ENCODE peak calls at places on chromosome 21, in seven cellular contexts. W is NCI-H1105 treated with DMSO at 0.1 percent for 48 hours; L is activated T-cell treated with anti-CD3 and anti-CD28 coated beads, Interleukin-2, amount 50 U/mL, for 72 hours; U is epithelial cell of esophagus; V is fibroblast of the aortic adventitia; J is stimulated activated CD4-positive, alpha-beta T cell treated with anti-CD3 and anti-CD28 coated beads, Interleukin-15, amount 100 ng/mL, for 24 hours; P is A549. X is an unnamed sample.

GRCh38 chr21:42125571-42126544 is 54.7 kb downstream of the UMODL1 start:
- DNase-seq in L (peak; percentile 14), V (peak; percentile 33), U (peak; percentile 41), P (no peak), W (no peak), J (no peak), X (peak; percentile 47)

GRCh38 chr21:39430016-39430415 is 15.6 kb downstream of the LCA5L start:
- DNase-seq in W (no peak), V (no peak), U (no peak), L (no peak), J (no peak), P (no peak), X (no peak)

GRCh38 chr21:31098576-31099005 is 60.3 kb upstream of the KRTAP19-8 start:
- DNase-seq in J (peak; percentile 81), W (peak; percentile 64), L (peak; percentile 75), U (peak; percentile 65), V (peak; percentile 61), P (no peak), X (peak; percentile 70)

GRCh38 chr21:35048183-35048601 is 910 bp downstream of the RUNX1 start:
- DNase-seq in W (no peak), U (peak; percentile 16), P (no peak), L (peak; percentile 44), J (peak; percentile 49), V (no peak), X (no peak)

GRCh38 chr21:14889080-14889805 is 175.6 kb downstream of the NRIP1 start:
- DNase-seq in V (peak; percentile 74), P (no peak), W (no peak), U (peak; percentile 49), L (no peak), J (no peak), X (peak; percentile 95)

GRCh38 chr21:18369115-18369514 is 34.5 kb downstream of the TMPRSS15 start:
- DNase-seq in P (no peak), V (peak; percentile 4), L (no peak), W (peak; percentile 32), J (no peak), U (peak; percentile 1), X (no peak)

GRCh38 chr21:40049031-40049958 is 182.1 kb downstream of the PCP4 start:
- DNase-seq in W (peak; percentile 72), L (no peak), U (peak; percentile 74), J (peak; percentile 3), V (no peak), P (no peak), X (peak; percentile 19)

GRCh38 chr21:42671778-42672593 is 18.6 kb downstream of the PDE9A start:
- DNase-seq in U (peak; percentile 42), L (peak; percentile 44), V (no peak), J (no peak), P (no peak), W (peak; percentile 70), X (no peak)

GRCh38 chr21:25361097-25361496 is 246.2 kb downstream of the MRPL39 start:
- DNase-seq in W (no peak), J (no peak), U (no peak), P (no peak), V (no peak), L (no peak), X (no peak)

GRCh38 chr21:46161180-46161799 is 5.9 kb upstream of the FTCD start:
- DNase-seq in U (peak; percentile 13), W (no peak), P (no peak), V (no peak), J (peak; percentile 2), L (no peak), X (no peak)

GRCh38 chr21:36694041-36694515 is 4.8 kb upstream of the SIM2 start:
- DNase-seq in L (no peak), U (no peak), V (peak; percentile 35), J (no peak), P (no peak), W (no peak), X (no peak)

GRCh38 chr21:45432575-45433255 is 27.8 kb downstream of the COL18A1 start:
- DNase-seq in W (no peak), L (no peak), P (no peak), U (no peak), J (no peak), V (peak; percentile 63), X (no peak)

GRCh38 chr21:36688324-36688723 is 10.6 kb upstream of the SIM2 start:
- DNase-seq in J (no peak), P (no peak), V (no peak), L (no peak), W (no peak), U (no peak), X (no peak)

GRCh38 chr21:39976805-39977204 is 109.6 kb downstream of the PCP4 start:
- DNase-seq in P (no peak), V (no peak), W (no peak), U (no peak), L (no peak), J (no peak), X (no peak)

GRCh38 chr21:44593598-44594405 is 1.5 kb upstream of the KRTAP10-6 start:
- DNase-seq in L (no peak), J (no peak), W (no peak), U (no peak), V (peak; percentile 2), P (no peak), X (no peak)

GRCh38 chr21:42289926-42290325 is 25.3 kb downstream of the TFF3 start:
- DNase-seq in J (no peak), W (no peak), V (no peak), U (no peak), L (no peak), P (no peak), X (no peak)

X was measured in cardiac muscle cell.